ENCODE peak calls at places on chromosomes 6 and 20, in six cellular contexts. S, J, W, F, Y and N are unnamed samples. For H3K9me2, the result is how much of the 10 kb centered on the place peaks cover.

GRCh38 chr6:156379946-156380707 is 397.1 kb upstream of the ARID1B start:
- DNase-seq in W (peak), Y (no peak), J (no peak), S (peak), F (no peak), N (no peak)

GRCh38 chr6:111399600-111399999 is 83.4 kb downstream of the REV3L start:
- DNase-seq in W (no peak), S (no peak), J (no peak), Y (no peak), F (no peak), N (no peak)

GRCh38 chr20:63767456-63767855 is 27.9 kb downstream of the SLC2A4RG start:
- DNase-seq in F (no peak), J (no peak), Y (no peak), W (no peak), S (no peak), N (no peak)

GRCh38 chr6:121686611-121687023 is 251.2 kb downstream of the GJA1 start:
- DNase-seq in Y (no peak), F (no peak), S (no peak), J (peak), W (peak), N (no peak)

GRCh38 chr6:47383360-47383759 is 73.7 kb upstream of the TNFRSF21 start:
- DNase-seq in S (no peak), Y (no peak), F (no peak), J (no peak), W (no peak), N (no peak)

GRCh38 chr20:36203861-36204260 is 32.4 kb upstream of the AAR2 start:
- DNase-seq in F (no peak), S (no peak), J (no peak), W (no peak), Y (no peak), N (no peak)

GRCh38 chr20:24470031-24470781 is 777 bp downstream of the SYNDIG1 start:
- DNase-seq in S (no peak), W (peak), J (peak), Y (no peak), F (no peak), N (peak)

GRCh38 chr20:3563113-3563512 is 92.3 kb downstream of the ATRN start:
- DNase-seq in F (no peak), Y (no peak), J (no peak), W (peak), S (no peak), N (no peak)

GRCh38 chr20:43941476-43942212 is 27.0 kb downstream of the TOX2 start:
- DNase-seq in F (peak), J (no peak), S (no peak), W (peak), Y (peak), N (peak)

GRCh38 chr20:14093652-14094051 is 98.3 kb downstream of the MACROD2 start:
- DNase-seq in Y (no peak), J (no peak), W (no peak), F (no peak), S (no peak), N (no peak)

GRCh38 chr20:47665221-47665991 is 119.9 kb downstream of the SULF2 start:
- DNase-seq in F (no peak), J (no peak), S (no peak), W (no peak), Y (no peak), N (no peak)

GRCh38 chr6:11276228-11276627 is 43.8 kb upstream of the NEDD9 start:
- DNase-seq in J (no peak), Y (no peak), F (no peak), S (no peak), W (no peak), N (no peak)

GRCh38 chr20:19775353-19776201 is 17.5 kb downstream of the RIN2 start:
- DNase-seq in W (peak), J (no peak), F (no peak), Y (no peak), S (no peak), N (no peak)

GRCh38 chr6:92521553-92521952 is 897.8 kb downstream of the EPHA7 start:
- DNase-seq in Y (no peak), W (no peak), J (no peak), S (no peak), F (no peak), N (no peak)

GRCh38 chr6:127090051-127090450 is 28.4 kb upstream of the RSPO3 start:
- DNase-seq in W (no peak), J (peak), S (no peak), Y (no peak), F (no peak), N (no peak)

GRCh38 chr6:124535746-124536145 is 426.5 kb upstream of the RNF217 start:
- DNase-seq in F (no peak), W (no peak), J (no peak), S (no peak), Y (no peak), N (no peak)

GRCh38 chr20:44585042-44585968 is 2.9 kb downstream of the PKIG start:
- DNase-seq in J (peak), Y (peak), F (peak), S (no peak), W (no peak), N (no peak)

GRCh38 chr20:17857639-17858449 is 110.8 kb downstream of the SNX5 start:
- DNase-seq in S (no peak), J (no peak), F (no peak), W (no peak), Y (no peak), N (no peak)

DNA sequence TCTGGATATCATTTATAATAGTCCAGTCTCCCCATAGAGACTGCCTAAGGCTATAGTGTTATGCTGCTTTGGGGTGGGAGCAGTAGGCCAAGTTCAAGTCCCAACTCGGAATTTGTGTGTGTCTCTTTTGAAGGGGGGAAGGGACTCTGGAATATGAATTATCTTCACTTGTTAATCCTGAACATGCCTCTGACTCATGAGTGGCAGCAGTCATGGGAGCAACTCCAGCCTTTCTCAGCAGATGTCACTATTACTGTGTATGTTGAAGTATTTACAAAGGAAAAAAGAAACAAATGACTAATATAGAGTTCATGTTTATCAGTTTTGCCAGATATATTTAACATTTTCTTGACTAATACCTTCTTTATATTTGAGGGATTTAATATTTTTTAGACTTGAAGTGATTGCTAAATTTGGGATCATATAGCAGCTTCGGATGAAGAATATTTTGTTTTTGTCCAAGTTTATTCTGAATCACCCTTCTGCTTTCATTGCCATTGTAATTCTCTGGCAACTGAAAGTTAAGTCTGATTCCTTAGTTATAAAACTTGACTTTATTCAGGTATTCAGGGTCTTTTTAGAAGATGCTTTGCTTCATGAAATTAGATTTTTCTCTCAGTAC is 23.4 kb downstream of the FAM217A start:
- DNase-seq in F (no peak), S (peak), J (no peak), Y (peak), W (peak), N (peak)
- H3K9me2 ChIP-seq in F (under half), S (under half), J (under half), Y (under half), W (under half), N (under half)

DNA sequence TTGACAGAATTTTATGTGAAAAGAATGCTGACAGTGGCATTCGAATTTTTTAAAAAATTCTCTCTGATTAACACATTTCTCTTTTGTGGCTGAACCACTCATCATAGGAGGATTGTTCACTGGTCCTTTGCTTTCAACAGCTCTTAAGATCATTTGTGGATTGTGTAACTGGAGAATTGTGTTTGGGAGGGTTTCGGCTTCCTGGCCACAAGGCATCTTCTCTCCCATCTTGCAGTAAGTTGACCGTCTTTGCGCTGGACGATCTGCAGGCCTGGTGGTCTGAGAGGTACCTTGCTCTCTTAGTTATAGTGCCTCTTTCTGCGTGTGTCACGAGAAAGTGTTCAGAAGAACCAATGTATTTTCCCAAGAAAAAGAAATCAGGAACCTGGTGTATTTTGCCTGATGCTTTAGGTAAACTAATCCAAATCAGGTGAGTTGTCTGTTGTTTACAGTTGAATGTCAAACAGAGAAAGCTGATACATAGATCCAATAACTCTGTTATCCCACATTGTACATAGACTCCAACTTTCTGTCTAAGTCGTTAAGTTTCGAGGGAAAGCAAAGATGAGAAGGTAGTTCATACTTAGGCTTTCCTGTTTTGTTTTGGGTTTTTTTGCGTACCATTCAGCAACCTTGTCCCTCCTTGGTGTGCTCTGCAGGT is 14.8 kb upstream of the EXOC2 start:
- DNase-seq in W (no peak), F (no peak), Y (no peak), S (no peak), J (no peak), N (no peak)
- H3K4me2 ChIP-seq in W (no peak), F (no peak), Y (peak), S (no peak), J (peak), N (no peak)

GRCh38 chr6:122754191-122754731 is 25.3 kb upstream of the FABP7 start:
- DNase-seq in S (no peak), Y (no peak), W (no peak), F (no peak), J (no peak), N (no peak)
- H3K9me2 ChIP-seq in S (under half), Y (under half), W (under half), F (under half), J (under half), N (under half)

GRCh38 chr6:17417817-17418216 is 24.4 kb downstream of the CAP2 start:
- DNase-seq in W (peak), J (peak), S (no peak), Y (no peak), F (no peak), N (no peak)
- H3K4me2 ChIP-seq in W (peak), J (no peak), S (peak), Y (no peak), F (no peak), N (no peak)